ENCODE peak calls at places on chromosome 13, in five cellular contexts. H, D, F, T and P are unnamed samples.

GRCh38 chr13:78709028-78709427 is 50.1 kb upstream of the OBI1 start:
- DNase-seq in D (no peak), H (no peak), F (no peak), T (no peak), P (no peak)

GRCh38 chr13:71017607-71018006 is 849.4 kb downstream of the DACH1 start:
- DNase-seq in D (no peak), H (no peak), T (no peak), F (no peak), P (no peak)

GRCh38 chr13:62626771-62627170 is 1211.1 kb upstream of the PCDH20 start:
- DNase-seq in D (no peak), H (no peak), F (no peak), T (no peak), P (peak)

GRCh38 chr13:42574435-42575311 is 721 bp downstream of the TNFSF11 start:
- DNase-seq in T (no peak), D (no peak), H (no peak), F (no peak), P (no peak)

GRCh38 chr13:90591927-90592268 is 755.6 kb upstream of the MIR17HG start:
- DNase-seq in H (no peak), T (no peak), D (no peak), F (no peak), P (peak)

GRCh38 chr13:97901716-97902115 is 51.8 kb upstream of the IPO5 start:
- DNase-seq in H (no peak), F (no peak), T (no peak), D (no peak), P (no peak)

GRCh38 chr13:100363874-100364273 is 224.7 kb downstream of the GGACT start:
- DNase-seq in D (no peak), F (no peak), H (no peak), T (no peak), P (no peak)

GRCh38 chr13:102847272-102848234 is 1.7 kb downstream of the ERCC5 start:
- DNase-seq in H (no peak), T (no peak), F (no peak), D (no peak), P (peak)

GRCh38 chr13:93878675-93879074 is 600.8 kb downstream of the DCT start:
- DNase-seq in F (no peak), T (no peak), D (no peak), H (no peak), P (no peak)
- TF ChIP-seq POLR2A in F (no peak), T (no peak), D (no peak), H (no peak), P (no peak)

GRCh38 chr13:20473888-20474287 is 51.8 kb downstream of the CRYL1 start:
- DNase-seq in F (no peak), D (no peak), T (no peak), H (no peak), P (no peak)

GRCh38 chr13:20477394-20477793 is 48.3 kb downstream of the CRYL1 start:
- DNase-seq in H (no peak), D (no peak), F (no peak), T (no peak), P (no peak)

GRCh38 chr13:20473139-20473538 is 52.5 kb downstream of the CRYL1 start:
- DNase-seq in D (no peak), F (no peak), T (no peak), H (no peak), P (no peak)

GRCh38 chr13:20474515-20474914 is 51.1 kb downstream of the CRYL1 start:
- DNase-seq in F (no peak), D (no peak), H (no peak), T (no peak), P (no peak)

DNA sequence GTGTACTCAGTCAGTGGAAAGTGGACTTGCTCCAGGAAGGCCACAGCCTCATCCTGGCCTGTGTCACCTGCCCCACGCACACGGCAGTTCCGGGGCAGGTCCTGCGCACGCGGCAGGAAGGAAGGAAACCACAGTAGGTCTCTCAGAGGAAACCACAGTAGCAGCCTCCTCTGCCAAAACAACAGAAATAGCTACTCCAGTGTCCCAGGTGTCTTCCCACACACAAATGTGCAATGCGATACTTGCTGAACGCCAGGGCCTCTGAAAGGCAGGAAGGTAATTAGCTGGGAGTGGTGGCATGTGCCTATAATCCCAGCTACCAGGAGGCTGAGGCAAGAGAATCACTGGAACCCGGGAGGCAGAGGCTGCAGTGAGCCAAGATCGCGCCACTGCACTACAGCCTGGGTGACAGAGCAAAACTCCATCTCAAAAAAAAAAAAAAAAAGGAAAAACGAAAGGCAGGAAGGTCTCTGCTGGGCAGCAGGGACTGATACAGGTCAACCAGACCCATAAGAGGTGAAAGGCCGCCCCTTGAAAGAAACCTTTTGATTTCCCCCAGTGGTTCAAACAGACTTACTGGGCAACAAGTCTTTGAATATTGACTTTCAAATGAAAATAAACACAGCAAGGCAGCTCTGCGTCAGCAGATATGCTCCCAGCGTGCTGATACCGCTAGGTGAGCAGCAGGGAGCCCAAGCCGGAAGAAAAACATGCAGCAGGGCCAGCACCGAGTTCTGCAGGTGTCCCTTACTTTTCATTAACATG is 49.5 kb downstream of the CRYL1 start:
- DNase-seq in H (no peak), F (no peak), D (peak), T (peak), P (no peak)
- TF ChIP-seq POLR2A in H (no peak), F (no peak), D (no peak), T (no peak), P (no peak)

DNA sequence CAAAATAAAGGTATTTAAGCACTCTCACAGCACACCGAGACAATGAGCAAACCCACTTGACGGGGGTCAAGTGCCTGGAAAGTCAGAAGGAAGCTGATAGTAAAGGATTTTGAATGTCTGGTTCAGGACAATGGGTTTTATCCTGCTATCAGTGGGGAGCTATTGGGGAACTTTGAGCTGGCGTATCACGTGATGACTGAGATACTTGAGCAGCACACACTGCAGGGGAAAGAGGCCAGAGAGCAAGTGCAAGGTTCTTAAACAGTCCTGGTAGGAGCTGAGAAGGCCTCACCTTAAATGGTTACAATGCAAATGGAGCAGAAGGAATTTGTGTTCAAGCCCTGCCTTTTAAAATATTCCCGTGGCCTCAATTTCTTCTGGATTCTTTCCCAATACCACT is 225.3 kb downstream of the LACC1 start:
- DNase-seq in T (no peak), F (no peak), D (no peak), H (no peak), P (no peak)
- TF ChIP-seq POLR2A in T (no peak), F (no peak), D (no peak), H (no peak), P (no peak)

GRCh38 chr13:30307966-30308290 is 577 bp upstream of the KATNAL1 start:
- DNase-seq in F (no peak), H (no peak), T (no peak), D (no peak), P (no peak)

GRCh38 chr13:30308548-30308947 is 1.2 kb upstream of the KATNAL1 start:
- DNase-seq in H (no peak), D (no peak), F (no peak), T (no peak), P (peak)

GRCh38 chr13:30305456-30305855 is 1.9 kb downstream of the KATNAL1 start:
- DNase-seq in H (no peak), D (no peak), T (no peak), F (no peak), P (peak)

GRCh38 chr13:30307194-30307965 is at the start of gene KATNAL1:
- DNase-seq in D (peak), T (peak), F (peak), H (peak), P (peak)

GRCh38 chr13:30306762-30307193 is 573 bp downstream of the KATNAL1 start:
- DNase-seq in T (peak), H (peak), F (peak), D (peak), P (peak)
- TF ChIP-seq POLR2A in T (no peak), H (peak), F (peak), D (no peak), P (no peak)

GRCh38 chr13:46386426-46386995 is 541 bp downstream of the RUBCNL start:
- DNase-seq in D (no peak), F (no peak), H (no peak), T (no peak), P (no peak)
- TF ChIP-seq POLR2A in D (no peak), F (no peak), H (no peak), T (no peak), P (no peak)

GRCh38 chr13:48072787-48073186 is 22.1 kb downstream of the MED4 start:
- DNase-seq in H (no peak), D (no peak), F (no peak), T (no peak), P (no peak)
- TF ChIP-seq POLR2A in H (no peak), D (no peak), F (no peak), T (no peak), P (no peak)